ENCODE peak calls at places on chromosomes 4 and X, in eight cellular contexts. D is kidney epithelial cell, C is tibial artery, A is foreskin keratinocyte, M is fibroblast of the aortic adventitia, H is mammary epithelial cell, J is foreskin fibroblast, V is lower lobe of right lung. W is an unnamed sample.

GRCh38 chr4:143133966-143134365 is 50.8 kb upstream of the USP38 start:
- DNase-seq in D (no peak), C (no peak), A (no peak), M (no peak), H (no peak), J (no peak), V (no peak), W (no peak)

GRCh38 chrX:134006484-134007161 is 21.2 kb upstream of the GPC3 start:
- DNase-seq in D (no peak), C (no peak), A (no peak), M (no peak), H (no peak), J (no peak), V (no peak), W (no peak)

GRCh38 chr4:119104644-119105273 is 30.9 kb upstream of the MYOZ2 start:
- DNase-seq in D (no peak), C (no peak), A (no peak), M (no peak), H (no peak), J (no peak), V (no peak), W (no peak)

GRCh38 chr4:57037982-57038604 is 59.4 kb downstream of the POLR2B start:
- DNase-seq in D (no peak), C (peak), A (peak), M (peak), H (peak), J (peak), V (peak), W (peak)

GRCh38 chrX:13646154-13646549 is 6.8 kb upstream of the TCEANC start:
- DNase-seq in D (peak), C (peak), A (peak), M (peak), H (peak), J (peak), V (peak), W (peak)

GRCh38 chr4:10458190-10458589 is 964 bp upstream of the ZNF518B start:
- DNase-seq in D (no peak), C (no peak), A (peak), M (no peak), H (no peak), J (no peak), V (no peak), W (no peak)

GRCh38 chrX:134669378-134670098 is 11.3 kb upstream of the PLAC1 start:
- DNase-seq in D (no peak), C (no peak), A (peak), M (peak), H (peak), J (peak), V (peak), W (no peak)

GRCh38 chrX:52988985-52989917 is 30.9 kb upstream of the FAM156A start:
- DNase-seq in D (no peak), C (no peak), A (no peak), M (no peak), H (peak), J (no peak), V (no peak), W (no peak)

GRCh38 chr4:68373513-68373912 is 23.6 kb upstream of the YTHDC1 start:
- DNase-seq in D (no peak), C (peak), A (peak), M (peak), H (no peak), J (peak), V (peak), W (peak)

GRCh38 chr4:37767546-37767945 is 58.9 kb upstream of the PGM2 start:
- DNase-seq in D (peak), C (peak), A (peak), M (peak), H (peak), J (peak), V (peak), W (no peak)

GRCh38 chr4:636628-636950 is 11.2 kb downstream of the PDE6B start:
- DNase-seq in D (no peak), C (peak), A (no peak), M (no peak), H (no peak), J (no peak), V (peak), W (no peak)

GRCh38 chrX:129318375-129318774 is 204.9 kb downstream of the SMARCA1 start:
- DNase-seq in D (no peak), C (no peak), A (no peak), M (peak), H (peak), J (no peak), V (no peak), W (peak)

GRCh38 chr4:10524196-10524833 is 67.1 kb upstream of the ZNF518B start:
- DNase-seq in D (no peak), C (no peak), A (peak), M (peak), H (peak), J (no peak), V (no peak), W (no peak)

GRCh38 chr4:147638942-147639341 is 21.7 kb downstream of the TMEM184C start:
- DNase-seq in D (no peak), C (no peak), A (no peak), M (peak), H (peak), J (no peak), V (no peak), W (no peak)

GRCh38 chrX:66914082-66914481 is 275.2 kb upstream of the EDA2R start:
- DNase-seq in D (no peak), C (no peak), A (peak), M (no peak), H (peak), J (no peak), V (no peak), W (no peak)

GRCh38 chr4:128653514-128654420 is 155.7 kb upstream of the JADE1 start:
- DNase-seq in D (no peak), C (no peak), A (no peak), M (peak), H (no peak), J (peak), V (no peak), W (no peak)

GRCh38 chrX:103699243-103699642 is 11.5 kb upstream of the TMEM31 start:
- DNase-seq in D (no peak), C (no peak), A (no peak), M (no peak), H (no peak), J (no peak), V (no peak), W (no peak)

GRCh38 chrX:12554206-12554605 is 237.0 kb upstream of the PRPS2 start:
- DNase-seq in D (no peak), C (no peak), A (no peak), M (no peak), H (no peak), J (no peak), V (no peak), W (no peak)

GRCh38 chr4:99394913-99395312 is 40.2 kb downstream of the ADH7 start:
- DNase-seq in D (no peak), C (no peak), A (no peak), M (peak), H (no peak), J (no peak), V (no peak), W (no peak)

GRCh38 chr4:54745031-54745770 is 87.4 kb downstream of the KIT start:
- DNase-seq in D (no peak), C (no peak), A (peak), M (no peak), H (peak), J (no peak), V (no peak), W (no peak)

GRCh38 chr4:1331591-1332353 is 15.2 kb upstream of the UVSSA start:
- DNase-seq in D (no peak), C (no peak), A (no peak), M (no peak), H (no peak), J (no peak), V (no peak), W (no peak)

GRCh38 chr4:72974694-72975487 is 94.6 kb downstream of the COX18 start:
- DNase-seq in D (no peak), C (no peak), A (peak), M (peak), H (peak), J (peak), V (no peak), W (no peak)

GRCh38 chr4:97643179-97643578 is 500.1 kb downstream of the STPG2 start:
- DNase-seq in D (no peak), C (no peak), A (peak), M (no peak), H (peak), J (no peak), V (no peak), W (no peak)

GRCh38 chr4:151953286-151953685 is 192.5 kb upstream of the GATB start:
- DNase-seq in D (no peak), C (no peak), A (no peak), M (no peak), H (no peak), J (peak), V (no peak), W (no peak)

GRCh38 chr4:44522761-44523445 is 74.3 kb upstream of the KCTD8 start:
- DNase-seq in D (no peak), C (no peak), A (peak), M (no peak), H (peak), J (no peak), V (no peak), W (no peak)

GRCh38 chrX:33188286-33188685 is 23.1 kb downstream of the DMD start:
- DNase-seq in D (no peak), C (no peak), A (no peak), M (no peak), H (no peak), J (no peak), V (no peak), W (no peak)

GRCh38 chr4:158065176-158065575 is 107.6 kb downstream of the GASK1B start:
- DNase-seq in D (no peak), C (no peak), A (no peak), M (no peak), H (peak), J (no peak), V (no peak), W (no peak)

GRCh38 chr4:3402409-3403103 is 39.2 kb upstream of the HGFAC start:
- DNase-seq in D (no peak), C (peak), A (no peak), M (peak), H (peak), J (no peak), V (peak), W (no peak)

GRCh38 chr4:66943117-66943516 is 602.2 kb downstream of the CENPC start:
- DNase-seq in D (no peak), C (no peak), A (no peak), M (no peak), H (no peak), J (no peak), V (no peak), W (no peak)

GRCh38 chr4:145935253-145936141 is 3.1 kb downstream of the ZNF827 start:
- DNase-seq in D (no peak), C (no peak), A (no peak), M (peak), H (no peak), J (no peak), V (peak), W (peak)

GRCh38 chrX:134624046-134624430 is 34.2 kb downstream of the PLAC1 start:
- DNase-seq in D (no peak), C (no peak), A (no peak), M (no peak), H (no peak), J (no peak), V (no peak), W (no peak)

GRCh38 chr4:3729188-3729884 is 36.8 kb upstream of the ADRA2C start:
- DNase-seq in D (no peak), C (peak), A (no peak), M (peak), H (peak), J (peak), V (no peak), W (no peak)

GRCh38 chr4:95603393-95603792 is 54.6 kb upstream of the UNC5C start:
- DNase-seq in D (no peak), C (no peak), A (no peak), M (no peak), H (no peak), J (no peak), V (no peak), W (no peak)

GRCh38 chr4:95596676-95597075 is 47.9 kb upstream of the UNC5C start:
- DNase-seq in D (no peak), C (no peak), A (no peak), M (no peak), H (no peak), J (no peak), V (no peak), W (no peak)

GRCh38 chr4:95602872-95603271 is 54.1 kb upstream of the UNC5C start:
- DNase-seq in D (no peak), C (no peak), A (no peak), M (no peak), H (no peak), J (no peak), V (no peak), W (no peak)

GRCh38 chr4:95601342-95601741 is 52.6 kb upstream of the UNC5C start:
- DNase-seq in D (no peak), C (no peak), A (no peak), M (no peak), H (no peak), J (no peak), V (no peak), W (no peak)

DNA sequence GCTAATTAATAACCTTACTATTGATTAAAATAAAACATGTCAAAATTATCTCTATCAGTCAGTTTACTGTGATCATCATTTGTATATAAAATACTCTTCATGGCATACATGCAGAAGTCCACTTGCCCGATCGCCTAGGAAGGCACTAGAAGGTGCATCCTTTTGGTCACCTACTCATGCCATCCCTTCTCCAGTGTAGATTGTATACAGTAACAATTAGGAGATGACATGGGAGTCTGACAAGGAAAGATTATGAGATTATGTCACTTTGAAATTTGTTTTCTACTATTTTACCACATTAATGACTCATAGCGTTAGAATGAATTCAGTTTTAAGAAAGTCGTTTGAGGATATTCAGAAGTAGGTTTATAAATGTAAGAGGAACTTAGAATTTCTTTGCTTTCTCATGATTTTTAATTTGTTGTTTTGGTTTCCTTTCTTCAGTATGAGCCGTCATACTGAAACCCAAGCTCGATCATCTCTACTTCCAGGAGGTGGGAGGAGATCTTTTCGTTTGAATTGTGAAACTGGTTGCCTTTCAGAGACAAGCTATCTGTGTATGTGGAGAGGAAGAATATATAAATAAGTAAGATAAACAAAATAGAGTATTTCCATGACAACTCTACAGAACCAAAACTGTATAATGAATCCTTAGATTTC is 51.1 kb upstream of the UNC5C start:
- DNase-seq in D (no peak), C (no peak), A (no peak), M (no peak), H (no peak), J (no peak), V (no peak), W (peak)
- TF ChIP-seq CTCF in D (no peak), C (no peak), A (no peak), M (no peak), H (no peak), J (no peak), V (no peak), W (no peak)

GRCh38 chrX:48891402-48892288 is 5.9 kb downstream of the TIMM17B start:
- DNase-seq in D (peak), C (peak), A (peak), M (peak), H (peak), J (peak), V (peak), W (peak)
- TF ChIP-seq CTCF in D (peak), C (peak), A (peak), M (peak), H (peak), J (peak), V (peak), W (peak)

GRCh38 chr4:153233761-153234371 is 29.6 kb downstream of the TRIM2 start:
- DNase-seq in D (peak), C (no peak), A (peak), M (peak), H (peak), J (peak), V (no peak), W (no peak)
- TF ChIP-seq CTCF in D (no peak), C (no peak), A (no peak), M (no peak), H (no peak), J (no peak), V (no peak), W (no peak)

DNA sequence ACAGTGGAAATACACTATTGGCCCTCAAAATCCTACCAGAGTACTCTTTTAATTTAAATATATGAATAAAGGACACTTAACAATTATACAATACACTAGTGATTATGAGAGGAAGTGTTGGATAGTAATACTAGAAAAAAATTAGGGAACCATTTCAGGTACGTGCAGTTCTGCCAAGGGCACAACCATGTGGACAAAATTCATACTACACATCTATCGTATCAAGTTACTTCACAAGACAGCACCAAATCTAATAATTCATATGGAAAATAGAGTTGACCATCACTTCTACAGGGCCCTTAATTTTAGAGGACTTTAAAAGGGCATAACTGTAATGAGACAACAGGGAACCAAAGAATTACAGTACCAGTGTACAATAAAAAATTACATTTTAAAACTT is 69.2 kb upstream of the ZCCHC13 start:
- DNase-seq in D (no peak), C (no peak), A (no peak), M (no peak), H (no peak), J (no peak), V (no peak), W (no peak)
- TF ChIP-seq CTCF in D (no peak), C (no peak), A (peak), M (no peak), H (no peak), J (no peak), V (no peak), W (no peak)

W was measured in GM13976.